ENCODE peak calls at places on chromosome 16, in four cellular contexts. U is esophagus muscularis mucosa, K is stomach, T is K562. P is an unnamed sample.

GRCh38 chr16:27951752-27952151 is 111.8 kb downstream of the GSG1L start:
- DNase-seq in U (no peak), T (no peak), K (no peak), P (peak)

GRCh38 chr16:87854053-87854906 is 15.0 kb downstream of the SLC7A5 start:
- DNase-seq in T (peak), K (no peak), U (no peak), P (no peak)

GRCh38 chr16:83301966-83302365 is 505.8 kb upstream of the HSBP1 start:
- DNase-seq in T (no peak), U (no peak), K (no peak), P (no peak)

GRCh38 chr16:86405319-86405718 is 105.0 kb upstream of the FOXF1 start:
- DNase-seq in K (no peak), T (no peak), U (no peak), P (no peak)

GRCh38 chr16:74984194-74984669 is 691 bp downstream of the WDR59 start:
- DNase-seq in U (no peak), T (no peak), K (no peak), P (no peak)

GRCh38 chr16:20610192-20610891 is 34.2 kb upstream of the ACSM2B start:
- DNase-seq in K (no peak), U (no peak), T (no peak), P (no peak)

GRCh38 chr16:88920618-88921602 is 54.5 kb upstream of the PABPN1L start:
- DNase-seq in T (peak), U (peak), K (peak), P (no peak)

GRCh38 chr16:69169051-69169450 is 17.9 kb upstream of the SNTB2 start:
- DNase-seq in U (no peak), T (no peak), K (no peak), P (no peak)

GRCh38 chr16:13421726-13422125 is 498.2 kb upstream of the ERCC4 start:
- DNase-seq in T (no peak), K (no peak), U (no peak), P (no peak)

GRCh38 chr16:69111216-69111615 is 5.8 kb downstream of the HAS3 start:
- DNase-seq in K (no peak), T (no peak), U (no peak), P (no peak)

GRCh38 chr16:12208341-12209035 is 232.0 kb downstream of the SNX29 start:
- DNase-seq in T (no peak), U (no peak), K (no peak), P (no peak)

GRCh38 chr16:53967172-53967571 is 263.2 kb downstream of the FTO start:
- DNase-seq in U (no peak), K (no peak), T (no peak), P (no peak)

GRCh38 chr16:54291107-54291980 is 4.8 kb upstream of the IRX3 start:
- DNase-seq in T (no peak), K (no peak), U (no peak), P (no peak)

GRCh38 chr16:27070776-27071175 is 4.0 kb downstream of the C16orf82 start:
- DNase-seq in K (no peak), T (no peak), U (no peak), P (peak)

GRCh38 chr16:68090109-68090508 is 4.9 kb downstream of the NFATC3 start:
- DNase-seq in K (no peak), T (no peak), U (no peak), P (no peak)

GRCh38 chr16:12573300-12573699 is 230.4 kb downstream of the CPPED1 start:
- DNase-seq in K (no peak), T (no peak), U (no peak), P (no peak)

GRCh38 chr16:17529982-17530760 is 59.4 kb upstream of the XYLT1 start:
- DNase-seq in U (no peak), T (peak), K (no peak), P (no peak)

GRCh38 chr16:89764711-89765201 is 43.4 kb downstream of the ZNF276 start:
- DNase-seq in K (peak), T (no peak), U (peak), P (no peak)

GRCh38 chr16:72400257-72401078 is 228.5 kb upstream of the PMFBP1 start:
- DNase-seq in K (no peak), U (no peak), T (peak), P (no peak)

GRCh38 chr16:4288148-4288921 is 15.5 kb upstream of the TFAP4 start:
- DNase-seq in U (no peak), T (peak), K (peak), P (peak)

GRCh38 chr16:75097941-75098897 is 18.4 kb downstream of the LDHD start:
- DNase-seq in T (no peak), K (peak), U (no peak), P (no peak)

GRCh38 chr16:6016530-6017184 is 919.1 kb upstream of the EEF2KMT start:
- DNase-seq in T (peak), K (no peak), U (no peak), P (no peak)

GRCh38 chr16:2388875-2389433 is 40.3 kb upstream of the CCNF start:
- DNase-seq in T (no peak), K (peak), U (no peak), P (no peak)

GRCh38 chr16:62066747-62067146 is 30.5 kb upstream of the CDH8 start:
- DNase-seq in K (no peak), T (no peak), U (no peak), P (no peak)

GRCh38 chr16:14475370-14476139 is 154.5 kb downstream of the PARN start:
- DNase-seq in K (peak), U (no peak), T (no peak), P (no peak)

GRCh38 chr16:31423801-31424200 is 4.4 kb downstream of the COX6A2 start:
- DNase-seq in K (no peak), T (no peak), U (no peak), P (no peak)

GRCh38 chr16:55478827-55479559 is at the start of gene MMP2:
- DNase-seq in T (no peak), U (peak), K (peak), P (peak)

GRCh38 chr16:72626623-72627022 is 421.3 kb downstream of the ZFHX3 start:
- DNase-seq in K (no peak), T (no peak), U (no peak), P (no peak)

GRCh38 chr16:76389126-76389525 is 111.9 kb downstream of the CNTNAP4 start:
- DNase-seq in T (no peak), U (no peak), K (no peak), P (no peak)

GRCh38 chr16:55035037-55035436 is 104.4 kb downstream of the IRX5 start:
- DNase-seq in U (no peak), K (peak), T (peak), P (peak)

GRCh38 chr16:50261160-50261706 is 5.1 kb upstream of the ADCY7 start:
- DNase-seq in U (no peak), K (no peak), T (no peak), P (no peak)

GRCh38 chr16:55557186-55557585 is 9.3 kb upstream of the CAPNS2 start:
- DNase-seq in U (no peak), K (no peak), T (no peak), P (no peak)

GRCh38 chr16:62738631-62739030 is 702.4 kb upstream of the CDH8 start:
- DNase-seq in T (no peak), U (no peak), K (no peak), P (no peak)

GRCh38 chr16:88442811-88443576 is 10.1 kb upstream of the ZFPM1 start:
- DNase-seq in U (no peak), K (peak), T (peak), P (peak)

GRCh38 chr16:4947722-4948503 is 10.2 kb upstream of the SEC14L5 start:
- DNase-seq in U (no peak), K (no peak), T (no peak), P (no peak)

GRCh38 chr16:30949655-30950515 is 1.0 kb downstream of the ORAI3 start:
- DNase-seq in U (peak), T (peak), K (peak), P (peak)

GRCh38 chr16:55488306-55488705 is 9.3 kb downstream of the MMP2 start:
- DNase-seq in K (no peak), T (no peak), U (no peak), P (peak)

GRCh38 chr16:71482569-71482968 is 6.6 kb downstream of the ZNF19 start:
- DNase-seq in U (no peak), T (no peak), K (no peak), P (no peak)

GRCh38 chr16:50154369-50154947 is 1.4 kb downstream of the TENT4B start:
- DNase-seq in T (peak), K (no peak), U (no peak), P (peak)

DNA sequence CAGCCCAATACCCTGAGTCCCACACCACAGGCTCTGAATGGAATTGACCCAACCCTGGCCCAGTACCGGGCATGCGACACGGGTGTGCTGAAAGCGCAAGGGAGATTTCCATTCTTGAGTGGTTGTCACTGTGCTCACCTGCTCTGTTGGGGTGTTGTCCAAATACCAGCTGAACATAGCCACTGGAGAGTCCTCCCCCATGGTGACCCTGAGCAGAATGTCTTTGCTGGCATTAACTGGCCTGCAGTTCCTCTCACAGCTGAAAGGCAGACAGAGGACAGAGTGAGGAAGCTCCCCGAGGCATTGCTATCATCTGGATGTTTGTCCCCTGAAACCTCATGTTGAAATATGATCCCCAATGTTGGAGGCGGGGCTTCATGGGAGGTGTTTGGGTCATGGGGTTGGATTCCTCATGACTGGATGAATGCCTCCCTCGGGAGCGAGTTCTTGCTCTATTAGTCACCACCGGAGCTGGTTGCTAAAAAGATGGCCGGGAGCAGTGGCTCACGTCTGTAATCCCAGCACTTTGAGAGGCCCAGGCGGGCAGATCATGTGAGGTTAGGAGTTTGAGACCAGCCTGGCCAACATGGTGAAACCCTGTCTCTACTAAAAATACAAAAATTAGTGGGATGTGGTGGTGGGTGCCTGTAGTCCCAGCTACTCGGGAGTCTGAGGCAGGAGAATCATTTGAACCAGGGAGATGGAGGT is 57.3 kb upstream of the BCO1 start:
- DNase-seq in T (peak), U (peak), K (peak), P (peak)
- TF ChIP-seq POLR2AphosphoS5 in T (no peak), U (peak), K (no peak), P (peak)

GRCh38 chr16:70380205-70380918 is 33.7 kb downstream of the DDX19A start:
- DNase-seq in T (no peak), K (peak), U (no peak), P (peak)

GRCh38 chr16:70383421-70383960 is 36.8 kb downstream of the DDX19A start:
- DNase-seq in K (no peak), U (no peak), T (no peak), P (no peak)

GRCh38 chr16:70378869-70379493 is 32.3 kb downstream of the DDX19A start:
- DNase-seq in T (no peak), U (no peak), K (no peak), P (no peak)

GRCh38 chr16:70381604-70382342 is 35.1 kb downstream of the DDX19A start:
- DNase-seq in T (no peak), U (peak), K (no peak), P (no peak)

GRCh38 chr16:70380919-70381603 is 34.4 kb downstream of the DDX19A start:
- DNase-seq in U (peak), T (no peak), K (peak), P (peak)
- TF ChIP-seq EP300 in U (no peak), T (no peak), K (no peak), P (no peak)

GRCh38 chr16:85027968-85028637 is 508 bp downstream of the KIAA0513 start:
- DNase-seq in T (no peak), U (no peak), K (no peak), P (peak)

GRCh38 chr16:85029413-85029794 is 1.8 kb downstream of the KIAA0513 start:
- DNase-seq in K (no peak), U (no peak), T (peak), P (no peak)

GRCh38 chr16:85027349-85027967 is at the start of gene KIAA0513:
- DNase-seq in T (peak), K (peak), U (peak), P (peak)

GRCh38 chr16:85029981-85030381 is 2.4 kb downstream of the KIAA0513 start:
- DNase-seq in K (no peak), T (no peak), U (no peak), P (no peak)

DNA sequence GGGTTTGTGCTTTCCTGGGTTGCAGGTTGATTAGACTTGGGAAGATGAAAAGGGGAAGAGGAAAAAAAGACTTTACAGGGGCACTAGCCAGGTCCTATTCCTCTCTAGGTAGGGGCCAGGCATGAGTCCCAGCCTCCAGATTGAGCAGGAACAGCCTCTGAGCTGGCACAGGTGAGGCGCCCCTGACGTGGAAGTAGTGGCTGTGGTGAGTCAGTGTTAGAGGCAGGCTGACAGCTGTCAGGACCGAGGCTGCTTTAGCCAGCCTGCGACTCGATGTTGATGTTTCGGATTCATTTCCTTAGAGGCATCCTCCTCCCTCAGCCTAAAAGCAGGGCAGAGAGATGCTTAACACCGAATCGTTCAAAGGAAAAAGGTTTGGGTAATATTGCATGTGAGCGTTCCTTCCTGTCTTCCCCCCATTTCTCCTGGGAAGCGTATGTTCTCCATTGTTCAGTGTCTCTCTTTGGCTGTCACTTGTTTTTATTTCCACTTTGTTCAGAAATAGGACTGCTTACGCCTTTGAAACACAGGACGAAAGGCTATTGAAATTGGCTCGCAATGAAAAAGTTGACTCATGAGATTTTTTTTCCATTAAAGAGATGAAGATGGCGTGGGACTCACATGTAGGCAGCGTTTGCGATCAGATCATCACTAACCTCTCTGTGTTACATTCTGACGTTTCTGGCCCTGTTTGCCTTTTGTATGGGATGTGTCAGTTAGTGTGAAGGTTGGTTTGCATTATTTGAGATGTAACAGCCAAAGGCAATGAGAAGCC is 1.2 kb downstream of the KIAA0513 start:
- DNase-seq in T (no peak), U (no peak), K (peak), P (no peak)
- H3K27ac ChIP-seq in T (no peak), U (peak), K (peak), P (peak)

GRCh38 chr16:84594725-84595038 is 23.2 kb downstream of the COTL1 start:
- DNase-seq in T (no peak), K (no peak), U (no peak), P (no peak)

GRCh38 chr16:84596161-84596560 is 21.7 kb downstream of the COTL1 start:
- DNase-seq in K (no peak), T (no peak), U (no peak), P (no peak)

GRCh38 chr16:84592718-84593117 is 25.2 kb downstream of the COTL1 start:
- DNase-seq in U (no peak), T (no peak), K (no peak), P (no peak)

GRCh38 chr16:84595052-84595481 is 22.8 kb downstream of the COTL1 start:
- DNase-seq in K (peak), T (no peak), U (no peak), P (no peak)

DNA sequence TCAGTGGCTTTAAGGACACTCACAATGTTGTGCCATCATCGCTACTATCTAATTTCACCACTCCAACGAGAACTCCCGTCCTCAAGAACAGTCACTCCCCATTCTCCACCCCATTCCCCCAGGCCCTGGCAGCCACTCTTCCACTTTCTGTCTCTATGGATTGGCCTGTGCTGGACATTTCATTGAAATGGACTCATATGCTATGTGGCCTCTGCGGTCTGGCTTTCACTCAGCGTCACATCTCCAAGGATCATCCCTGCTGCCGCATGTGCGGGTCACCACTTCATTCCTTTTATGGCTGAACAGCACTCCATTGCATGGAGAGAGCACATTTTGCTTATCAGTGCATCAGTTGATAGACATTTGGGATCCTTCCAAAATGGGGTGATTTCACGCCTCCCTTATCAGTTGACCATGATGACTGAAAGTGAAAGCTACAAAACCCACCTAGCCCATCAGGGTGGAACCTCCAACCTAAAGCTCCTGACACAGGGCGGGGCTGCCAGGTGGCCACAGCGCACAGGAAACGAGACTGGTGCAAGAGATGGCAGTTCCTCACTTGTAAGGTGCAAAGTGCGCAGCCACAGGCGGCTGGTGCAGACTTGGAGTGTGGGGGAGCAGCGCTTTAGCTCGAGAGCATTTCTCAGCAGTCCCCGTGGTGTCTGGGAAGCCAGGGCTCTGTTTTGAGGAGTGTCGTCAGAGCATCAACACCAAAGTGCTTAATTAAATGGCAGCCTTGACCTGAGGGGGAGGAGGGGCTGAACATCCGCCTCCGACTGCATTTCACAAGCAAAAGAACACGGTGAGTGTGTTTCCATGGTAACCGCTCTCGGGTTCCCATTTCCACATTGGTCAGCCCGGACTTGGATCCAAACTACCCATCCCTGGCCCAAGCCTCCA is 23.8 kb downstream of the COTL1 start:
- DNase-seq in U (no peak), K (peak), T (peak), P (no peak)
- TF ChIP-seq POLR2AphosphoS5 in U (no peak), K (no peak), T (peak), P (no peak)

GRCh38 chr16:70290949-70291519 is 1.7 kb upstream of the AARS1 start:
- DNase-seq in K (no peak), T (no peak), U (no peak), P (no peak)

GRCh38 chr16:70294385-70295029 is 4.5 kb upstream of the DDX19B start:
- DNase-seq in K (no peak), U (no peak), T (no peak), P (no peak)

DNA sequence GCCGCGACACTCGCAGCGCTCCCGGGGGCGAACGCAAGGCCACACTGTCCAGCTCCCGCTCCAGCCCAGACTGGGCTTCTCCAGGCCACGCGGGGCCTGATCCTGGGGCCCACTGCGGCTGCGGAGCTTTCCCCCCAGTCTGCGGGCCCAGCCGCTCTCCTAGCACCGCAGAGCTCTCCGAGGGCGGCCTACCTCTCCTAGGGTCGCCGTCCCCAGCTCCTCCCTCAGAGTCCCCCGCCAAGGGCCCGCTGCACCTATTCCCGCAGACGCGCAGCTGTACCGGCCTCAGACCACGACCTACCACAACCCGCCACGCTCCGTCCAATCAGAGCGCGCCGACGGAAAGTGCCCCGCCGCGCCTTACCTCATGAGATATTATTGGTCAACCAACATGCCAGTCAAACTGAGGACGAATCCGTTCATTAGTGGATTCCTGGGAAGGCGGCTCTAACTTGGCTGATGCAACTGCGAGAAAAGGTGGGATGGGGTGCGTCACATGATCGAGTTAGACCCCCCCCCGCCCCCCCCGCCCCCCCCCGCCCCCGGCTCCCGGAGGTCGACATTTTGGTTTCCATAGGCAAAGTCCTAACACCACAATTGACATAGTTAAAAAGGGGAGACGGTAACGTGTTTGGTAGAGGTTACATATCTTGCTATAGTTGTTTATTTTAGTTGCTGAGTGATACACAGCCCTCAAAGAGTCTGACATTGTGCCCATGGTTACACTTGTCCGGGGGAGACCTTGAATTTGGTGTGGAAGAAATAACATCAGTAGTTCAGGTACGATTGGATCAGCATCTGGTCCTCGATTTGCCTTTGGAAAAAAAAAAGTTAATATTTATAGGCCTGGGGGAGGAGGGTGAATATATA is at the start of gene AARS1:
- DNase-seq in K (peak), T (peak), U (peak), P (peak)
- TF ChIP-seq EP300 in K (no peak), T (peak), U (no peak), P (no peak)